ENCODE peak calls at places on chromosomes 6 and 20, in nine cellular contexts. Q, Y, L, S, I, J, X, A and D are unnamed samples.

GRCh38 chr20:25220810-25221591 is 25.5 kb downstream of the ENTPD6 start:
- DNase-seq in Q (no peak), Y (peak; percentile 83), L (peak; percentile 53), S (no peak), I (no peak), J (no peak), X (peak; percentile 8), A (no peak), D (no peak)

GRCh38 chr20:59331721-59332329 is 31.4 kb downstream of the EDN3 start:
- DNase-seq in Q (no peak), Y (no peak), L (no peak), S (no peak), I (no peak), J (no peak), X (no peak), A (no peak), D (no peak)

GRCh38 chr20:14523090-14523489 is 185.7 kb upstream of the FLRT3 start:
- DNase-seq in Q (no peak), Y (no peak), L (no peak), S (no peak), I (no peak), J (no peak), X (no peak), A (no peak), D (no peak)

GRCh38 chr6:89927788-89928565 is 33.7 kb downstream of the GJA10 start:
- DNase-seq in Q (no peak), Y (no peak), L (no peak), S (no peak), I (no peak), J (no peak), X (no peak), A (peak; percentile 36), D (no peak)

GRCh38 chr6:130129781-130130246 is 92.9 kb downstream of the SAMD3 start:
- DNase-seq in Q (no peak), Y (no peak), L (no peak), S (no peak), I (no peak), J (no peak), X (no peak), A (peak; percentile 80), D (no peak)

GRCh38 chr20:40265872-40266533 is 423.0 kb downstream of the MAFB start:
- DNase-seq in Q (no peak), Y (peak; percentile 38), L (peak; percentile 59), S (no peak), I (peak; percentile 67), J (peak; percentile 35), X (no peak), A (no peak), D (peak; percentile 24)

GRCh38 chr6:134875367-134875766 is 74.5 kb downstream of the ALDH8A1 start:
- DNase-seq in Q (no peak), Y (no peak), L (no peak), S (no peak), I (peak; percentile 25), J (no peak), X (no peak), A (peak; percentile 35), D (no peak)

GRCh38 chr6:39274471-39274870 is 39.7 kb downstream of the KCNK17 start:
- DNase-seq in Q (no peak), Y (no peak), L (no peak), S (no peak), I (no peak), J (no peak), X (no peak), A (no peak), D (no peak)

GRCh38 chr20:56442381-56443365 is 25.8 kb upstream of the RTF2 start:
- DNase-seq in Q (no peak), Y (no peak), L (no peak), S (no peak), I (no peak), J (no peak), X (no peak), A (peak; percentile 46), D (no peak)

GRCh38 chr6:108193835-108194234 is 28.0 kb downstream of the NR2E1 start:
- DNase-seq in Q (no peak), Y (no peak), L (no peak), S (no peak), I (no peak), J (no peak), X (no peak), A (no peak), D (no peak)

GRCh38 chr6:113171882-113172281 is 685.3 kb upstream of the MARCKS start:
- DNase-seq in Q (no peak), Y (no peak), L (no peak), S (no peak), I (no peak), J (no peak), X (no peak), A (no peak), D (no peak)

GRCh38 chr6:163438298-163438939 is 23.9 kb downstream of the QKI start:
- DNase-seq in Q (no peak), Y (no peak), L (no peak), S (no peak), I (no peak), J (no peak), X (no peak), A (peak; percentile 27), D (no peak)

GRCh38 chr20:36394340-36394965 is 88.3 kb downstream of the DLGAP4 start:
- DNase-seq in Q (no peak), Y (no peak), L (no peak), S (no peak), I (no peak), J (no peak), X (no peak), A (no peak), D (no peak)

GRCh38 chr20:36391456-36391855 is 85.3 kb downstream of the DLGAP4 start:
- DNase-seq in Q (no peak), Y (no peak), L (peak; percentile 54), S (no peak), I (no peak), J (no peak), X (no peak), A (no peak), D (no peak)

GRCh38 chr20:36391955-36392354 is 85.8 kb downstream of the DLGAP4 start:
- DNase-seq in Q (no peak), Y (no peak), L (no peak), S (no peak), I (no peak), J (no peak), X (no peak), A (no peak), D (no peak)

GRCh38 chr20:36390719-36391415 is 84.7 kb downstream of the DLGAP4 start:
- DNase-seq in Q (no peak), Y (no peak), L (peak; percentile 34), S (no peak), I (no peak), J (no peak), X (no peak), A (no peak), D (no peak)

DNA sequence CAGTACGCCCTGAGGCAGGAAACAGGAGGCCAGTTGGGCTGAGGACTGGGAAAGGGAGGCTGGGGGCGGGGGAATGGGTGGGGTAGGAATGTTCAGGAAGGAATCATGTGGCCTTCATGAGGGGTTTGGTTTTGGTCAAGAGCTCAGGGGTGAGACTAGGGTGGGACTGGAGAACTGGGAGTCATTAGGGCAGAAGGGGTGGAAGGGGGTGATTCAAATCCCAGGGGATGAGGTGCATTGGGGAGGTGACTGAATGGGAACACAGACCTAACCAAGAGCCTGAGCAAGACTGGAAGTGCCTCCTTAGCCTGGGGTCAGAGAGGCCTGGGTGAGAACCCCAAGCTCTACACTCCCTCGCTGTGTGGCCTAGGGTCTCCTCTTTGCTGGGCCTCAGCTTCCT is 86.8 kb downstream of the DLGAP4 start:
- DNase-seq in Q (no peak), Y (no peak), L (no peak), S (no peak), I (no peak), J (no peak), X (no peak), A (no peak), D (no peak)
- H3K27ac ChIP-seq in Q (no peak overlapping the region), Y (no peak overlapping the region), L (no peak overlapping the region), S (no peak overlapping the region), I (no peak overlapping the region), J (no peak overlapping the region), X (no peak overlapping the region), A (no peak overlapping the region), D (no peak overlapping the region)

GRCh38 chr6:156848533-156848932 is 71.4 kb downstream of the ARID1B start:
- DNase-seq in Q (no peak), Y (no peak), L (peak; percentile 42), S (no peak), I (peak; percentile 31), J (no peak), X (peak; percentile 47), A (no peak), D (peak; percentile 30)
- H3K4me1 ChIP-seq in Q (no peaks in the 10 kb centered on the region), Y (peaks cover 12% of the 10 kb centered on the region), L (peaks cover 65% of the 10 kb centered on the region), S (peaks cover 44% of the 10 kb centered on the region), I (peaks cover 2% of the 10 kb centered on the region), J (peaks cover 16% of the 10 kb centered on the region), X (peaks cover 3% of the 10 kb centered on the region), A (peaks cover 24% of the 10 kb centered on the region), D (peaks cover 46% of the 10 kb centered on the region)

GRCh38 chr6:37016995-37017394 is 11.5 kb downstream of the FGD2 start:
- DNase-seq in Q (no peak), Y (no peak), L (no peak), S (no peak), I (no peak), J (no peak), X (no peak), A (no peak), D (no peak)

GRCh38 chr6:37011656-37012378 is 6.4 kb downstream of the FGD2 start:
- DNase-seq in Q (no peak), Y (no peak), L (peak; percentile 80), S (no peak), I (peak; percentile 75), J (no peak), X (no peak), A (peak; percentile 79), D (no peak)

GRCh38 chr6:37013516-37014491 is 8.3 kb downstream of the FGD2 start:
- DNase-seq in Q (no peak), Y (no peak), L (no peak), S (no peak), I (no peak), J (no peak), X (no peak), A (no peak), D (no peak)

GRCh38 chr6:37015532-37015931 is 10.1 kb downstream of the FGD2 start:
- DNase-seq in Q (no peak), Y (no peak), L (no peak), S (no peak), I (no peak), J (no peak), X (no peak), A (no peak), D (no peak)

DNA sequence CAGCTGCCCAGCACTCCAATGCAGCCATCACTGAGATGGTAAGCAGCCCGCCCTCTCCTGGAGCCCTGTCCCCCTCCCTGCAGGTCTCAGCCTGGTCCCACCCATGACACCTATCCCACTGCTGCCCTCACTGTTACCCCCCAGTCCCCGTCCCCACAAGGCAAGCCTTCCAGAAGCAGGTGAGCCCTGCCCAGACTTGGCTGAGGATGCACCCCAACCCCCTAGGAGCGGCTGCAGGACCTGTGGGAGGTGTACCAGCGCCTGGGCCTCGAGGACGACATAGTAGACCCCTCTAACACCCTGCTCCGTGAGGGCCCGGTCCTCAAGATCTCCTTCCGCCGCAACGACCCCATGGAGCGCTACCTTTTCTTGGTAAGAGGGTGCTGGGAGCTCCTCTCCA is 9.2 kb downstream of the FGD2 start:
- DNase-seq in Q (no peak), Y (no peak), L (no peak), S (no peak), I (no peak), J (no peak), X (no peak), A (no peak), D (no peak)
- H3K27ac ChIP-seq in Q (no peak overlapping the region), Y (no peak overlapping the region), L (no peak overlapping the region), S (no peak overlapping the region), I (no peak overlapping the region), J (no peak overlapping the region), X (no peak overlapping the region), A (no peak overlapping the region), D (no peak overlapping the region)

GRCh38 chr6:53547166-53547814 is 2.4 kb upstream of the GCLC start:
- DNase-seq in Q (no peak), Y (no peak), L (no peak), S (no peak), I (no peak), J (no peak), X (no peak), A (no peak), D (peak; percentile 21)
- H3K4me1 ChIP-seq in Q (peaks cover 17% of the 10 kb centered on the region), Y (peaks cover 4% of the 10 kb centered on the region), L (peaks cover 28% of the 10 kb centered on the region), S (peaks cover 32% of the 10 kb centered on the region), I (peaks cover 2% of the 10 kb centered on the region), J (peaks cover 16% of the 10 kb centered on the region), X (no peaks in the 10 kb centered on the region), A (peaks cover 14% of the 10 kb centered on the region), D (peaks cover 30% of the 10 kb centered on the region)